ENCODE peak calls at places on chromosome 9, in four cellular contexts. One of them, this sample, is unnamed.

GRCh38 chr9:9631302-9631701 is 981.5 kb downstream of the PTPRD start:
- DNase-seq in lower leg skin: no peak
- DNase-seq in heart left ventricle: no peak
- DNase-seq in dorsolateral prefrontal cortex: no peak
- DNase-seq in this sample: no peak

GRCh38 chr9:114117614-114117995 is 18.5 kb upstream of the KIF12 start:
- DNase-seq in heart left ventricle: no peak
- DNase-seq in dorsolateral prefrontal cortex: no peak
- DNase-seq in lower leg skin: no peak
- DNase-seq in this sample: no peak

GRCh38 chr9:83327323-83327722 is 210.9 kb downstream of the FRMD3 start:
- DNase-seq in dorsolateral prefrontal cortex: no peak
- DNase-seq in heart left ventricle: no peak
- DNase-seq in lower leg skin: no peak
- DNase-seq in this sample: no peak

GRCh38 chr9:108536836-108537601 is 318.8 kb downstream of the ACTL7B start:
- DNase-seq in heart left ventricle: no peak
- DNase-seq in dorsolateral prefrontal cortex: no peak
- DNase-seq in lower leg skin: no peak
- DNase-seq in this sample: no peak

GRCh38 chr9:81687521-81688261 is 1.7 kb downstream of the TLE1 start:
- DNase-seq in heart left ventricle: peak
- DNase-seq in lower leg skin: peak
- DNase-seq in dorsolateral prefrontal cortex: no peak
- DNase-seq in this sample: peak

GRCh38 chr9:122218885-122219855 is 9.6 kb downstream of the LHX6 start:
- DNase-seq in lower leg skin: no peak
- DNase-seq in heart left ventricle: no peak
- DNase-seq in dorsolateral prefrontal cortex: no peak
- DNase-seq in this sample: peak

GRCh38 chr9:129489838-129490582 is 130.9 kb downstream of the C9orf50 start:
- DNase-seq in lower leg skin: no peak
- DNase-seq in heart left ventricle: no peak
- DNase-seq in dorsolateral prefrontal cortex: peak
- DNase-seq in this sample: peak

GRCh38 chr9:37675661-37676060 is 24.9 kb downstream of the FRMPD1 start:
- DNase-seq in dorsolateral prefrontal cortex: no peak
- DNase-seq in lower leg skin: no peak
- DNase-seq in heart left ventricle: no peak
- DNase-seq in this sample: no peak

GRCh38 chr9:114953917-114954316 is 23.5 kb upstream of the TNFSF8 start:
- DNase-seq in dorsolateral prefrontal cortex: peak
- DNase-seq in lower leg skin: peak
- DNase-seq in heart left ventricle: no peak
- DNase-seq in this sample: peak

GRCh38 chr9:88106492-88106891 is 31.8 kb downstream of the SPATA31C2 start:
- DNase-seq in dorsolateral prefrontal cortex: peak
- DNase-seq in lower leg skin: no peak
- DNase-seq in heart left ventricle: no peak
- DNase-seq in this sample: peak

GRCh38 chr9:122075135-122076030 is 17.7 kb downstream of the TTLL11 start:
- DNase-seq in lower leg skin: no peak
- DNase-seq in heart left ventricle: no peak
- DNase-seq in dorsolateral prefrontal cortex: no peak
- DNase-seq in this sample: no peak

DNA sequence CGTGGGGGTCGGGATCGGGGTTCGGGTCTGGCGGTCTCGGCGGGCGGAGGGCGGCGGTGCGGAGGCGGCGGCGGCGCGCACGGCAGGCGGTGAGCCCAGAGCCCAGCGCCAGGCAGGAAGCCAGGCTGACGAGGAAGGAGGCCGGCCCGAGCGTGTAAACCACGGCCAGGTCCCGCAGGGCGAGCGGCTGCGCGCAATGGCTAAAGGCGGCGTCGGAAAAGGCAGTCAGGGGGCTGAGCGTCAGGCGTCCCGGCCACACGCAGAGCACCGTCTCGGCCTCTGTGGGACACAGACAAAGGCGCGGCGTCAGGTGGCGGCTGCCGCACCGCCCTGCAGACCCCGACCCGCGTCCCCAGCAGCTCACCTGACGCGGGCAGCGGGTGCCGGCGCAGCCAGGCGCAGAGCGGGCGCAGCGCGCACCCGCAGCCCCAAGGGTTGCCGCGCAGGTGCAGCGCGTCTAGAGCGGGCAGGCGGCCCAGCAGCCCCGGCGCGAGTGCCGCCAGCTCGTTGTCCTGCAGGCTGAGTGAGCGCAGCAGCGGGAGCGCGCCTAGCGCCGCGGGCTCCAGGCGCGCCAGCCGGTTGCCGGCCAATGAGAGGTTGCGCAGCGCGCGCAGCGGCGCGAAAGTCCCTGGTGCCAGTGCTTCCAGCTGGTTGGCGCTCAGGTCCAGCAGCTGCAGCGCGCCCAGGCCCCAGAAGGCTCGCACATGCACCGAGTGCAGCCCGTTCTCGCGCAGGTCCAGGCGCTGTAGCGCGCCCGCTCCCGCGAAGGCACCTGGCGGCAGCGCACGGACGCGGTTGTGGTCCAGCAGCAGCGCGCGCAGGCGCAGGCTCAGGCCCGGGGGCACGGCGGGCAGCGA is 716 bp downstream of the LRRC26 start:
- DNase-seq in heart left ventricle: no peak
- DNase-seq in lower leg skin: no peak
- DNase-seq in dorsolateral prefrontal cortex: peak
- DNase-seq in this sample: no peak
- H3K4me3 ChIP-seq in heart left ventricle: peak
- H3K4me3 ChIP-seq in lower leg skin: no peak
- H3K4me3 ChIP-seq in dorsolateral prefrontal cortex: peak
- H3K4me3 ChIP-seq in this sample: no peak

GRCh38 chr9:69035438-69036316 is at the start of gene FXN:
- DNase-seq in heart left ventricle: peak
- DNase-seq in lower leg skin: peak
- DNase-seq in dorsolateral prefrontal cortex: peak
- DNase-seq in this sample: peak
- TF ChIP-seq CTCF in heart left ventricle: peak
- TF ChIP-seq CTCF in lower leg skin: peak
- TF ChIP-seq CTCF in dorsolateral prefrontal cortex: peak
- TF ChIP-seq CTCF in this sample: peak

GRCh38 chr9:35907732-35908483 is 1.4 kb upstream of the SPAAR start:
- DNase-seq in heart left ventricle: peak
- DNase-seq in dorsolateral prefrontal cortex: no peak
- DNase-seq in lower leg skin: peak
- DNase-seq in this sample: peak
- H3K4me3 ChIP-seq in heart left ventricle: peak
- H3K4me3 ChIP-seq in dorsolateral prefrontal cortex: no peak
- H3K4me3 ChIP-seq in lower leg skin: no peak
- H3K4me3 ChIP-seq in this sample: peak

DNA sequence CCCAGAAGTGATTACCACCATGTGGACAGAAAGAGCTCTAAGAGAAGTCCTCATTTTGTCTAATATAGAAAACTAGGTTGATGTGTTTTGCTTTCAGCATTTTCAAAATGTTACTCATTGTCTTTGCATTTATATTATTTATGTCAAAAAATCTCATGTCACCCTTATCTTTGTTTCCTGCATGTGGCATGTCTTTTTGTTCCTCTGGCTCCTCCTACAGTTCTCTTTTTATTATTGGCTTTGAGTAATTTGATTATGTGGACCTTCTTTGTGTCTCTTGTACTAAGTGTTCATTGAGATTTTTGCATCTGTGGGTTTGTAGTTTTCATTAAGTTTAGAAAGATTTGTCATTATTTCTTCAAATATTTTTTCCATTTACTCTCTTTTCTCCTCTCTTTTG is 58.8 kb downstream of the GNG10 start:
- DNase-seq in dorsolateral prefrontal cortex: no peak
- DNase-seq in heart left ventricle: no peak
- DNase-seq in lower leg skin: no peak
- DNase-seq in this sample: peak
- TF ChIP-seq CTCF in dorsolateral prefrontal cortex: no peak
- TF ChIP-seq CTCF in heart left ventricle: no peak
- TF ChIP-seq CTCF in lower leg skin: no peak
- TF ChIP-seq CTCF in this sample: peak

GRCh38 chr9:95552241-95552640 is 35.5 kb upstream of the PTCH1 start:
- DNase-seq in lower leg skin: no peak
- DNase-seq in dorsolateral prefrontal cortex: no peak
- DNase-seq in heart left ventricle: no peak
- DNase-seq in this sample: no peak
- H3K4me3 ChIP-seq in lower leg skin: no peak
- H3K4me3 ChIP-seq in dorsolateral prefrontal cortex: no peak
- H3K4me3 ChIP-seq in heart left ventricle: no peak
- H3K4me3 ChIP-seq in this sample: no peak

DNA sequence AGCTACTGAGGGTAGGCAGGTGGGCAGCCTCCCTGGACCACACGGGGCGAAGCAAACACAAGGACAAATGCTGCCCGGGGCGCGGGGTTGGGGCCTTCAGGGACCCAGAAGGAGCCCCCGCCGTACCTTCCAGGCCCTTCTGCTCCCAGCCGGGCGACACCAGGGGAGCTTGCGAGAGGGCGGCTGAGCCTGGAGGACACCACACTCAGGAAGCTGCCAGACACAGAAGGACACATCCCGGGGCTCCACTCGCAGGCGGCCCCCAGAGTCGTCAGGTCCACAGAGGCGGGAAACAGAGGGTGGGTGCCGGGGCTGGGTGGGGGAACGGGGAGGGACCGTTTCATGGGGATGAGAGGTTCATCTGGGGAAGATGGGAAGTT is 58.5 kb upstream of the UBAC1 start:
- DNase-seq in heart left ventricle: no peak
- DNase-seq in lower leg skin: no peak
- DNase-seq in dorsolateral prefrontal cortex: no peak
- DNase-seq in this sample: no peak
- TF ChIP-seq CTCF in heart left ventricle: no peak
- TF ChIP-seq CTCF in lower leg skin: no peak
- TF ChIP-seq CTCF in dorsolateral prefrontal cortex: no peak
- TF ChIP-seq CTCF in this sample: no peak

GRCh38 chr9:133535285-133535877 is 877 bp downstream of the ADAMTSL2 start:
- DNase-seq in heart left ventricle: no peak
- DNase-seq in lower leg skin: no peak
- DNase-seq in dorsolateral prefrontal cortex: no peak
- DNase-seq in this sample: no peak
- H3K4me3 ChIP-seq in heart left ventricle: peak
- H3K4me3 ChIP-seq in lower leg skin: no peak
- H3K4me3 ChIP-seq in dorsolateral prefrontal cortex: peak
- H3K4me3 ChIP-seq in this sample: peak

This sample was measured in fibroblast of pulmonary artery.